ENCODE peak calls at places on chromosomes 1 and 21, in five cellular contexts. One of them, this sample, is unnamed.

GRCh38 chr1:19676438-19676922 is 11.8 kb downstream of the HTR6 start:
- DNase-seq in left ventricle myocardium inferior: peak
- DNase-seq in hypothalamus: no peak
- DNase-seq in neural crest cell: peak
- DNase-seq in right lobe of liver: no peak
- DNase-seq in this sample: peak

GRCh38 chr1:29256979-29257804 is 20.9 kb downstream of the PTPRU start:
- DNase-seq in left ventricle myocardium inferior: no peak
- DNase-seq in neural crest cell: no peak
- DNase-seq in hypothalamus: no peak
- DNase-seq in right lobe of liver: no peak
- DNase-seq in this sample: no peak

GRCh38 chr1:221962385-221962784 is 220.5 kb upstream of the DUSP10 start:
- DNase-seq in neural crest cell: no peak
- DNase-seq in hypothalamus: no peak
- DNase-seq in right lobe of liver: no peak
- DNase-seq in left ventricle myocardium inferior: no peak
- DNase-seq in this sample: no peak

GRCh38 chr21:36150192-36150711 is 6.4 kb upstream of the DOP1B start:
- DNase-seq in neural crest cell: no peak
- DNase-seq in right lobe of liver: no peak
- DNase-seq in hypothalamus: no peak
- DNase-seq in left ventricle myocardium inferior: peak
- DNase-seq in this sample: no peak

GRCh38 chr1:159141584-159142518 is 29.6 kb upstream of the CADM3 start:
- DNase-seq in hypothalamus: peak
- DNase-seq in left ventricle myocardium inferior: no peak
- DNase-seq in right lobe of liver: no peak
- DNase-seq in neural crest cell: no peak
- DNase-seq in this sample: no peak

GRCh38 chr1:159829822-159830455 is 3.3 kb downstream of the SLAMF8 start:
- DNase-seq in hypothalamus: no peak
- DNase-seq in right lobe of liver: no peak
- DNase-seq in left ventricle myocardium inferior: peak
- DNase-seq in neural crest cell: no peak
- DNase-seq in this sample: no peak

GRCh38 chr1:227897704-227898438 is 49.9 kb downstream of the WNT9A start:
- DNase-seq in neural crest cell: no peak
- DNase-seq in right lobe of liver: peak
- DNase-seq in hypothalamus: no peak
- DNase-seq in left ventricle myocardium inferior: no peak
- DNase-seq in this sample: peak

GRCh38 chr1:212606734-212607205 is 1.8 kb upstream of the ATF3 start:
- DNase-seq in neural crest cell: no peak
- DNase-seq in left ventricle myocardium inferior: peak
- DNase-seq in hypothalamus: no peak
- DNase-seq in right lobe of liver: peak
- DNase-seq in this sample: peak

GRCh38 chr1:202619528-202619927 is 90.7 kb downstream of the SYT2 start:
- DNase-seq in neural crest cell: no peak
- DNase-seq in right lobe of liver: no peak
- DNase-seq in left ventricle myocardium inferior: no peak
- DNase-seq in hypothalamus: no peak
- DNase-seq in this sample: no peak

GRCh38 chr1:55255901-55256300 is 40.7 kb upstream of the USP24 start:
- DNase-seq in left ventricle myocardium inferior: no peak
- DNase-seq in hypothalamus: no peak
- DNase-seq in neural crest cell: no peak
- DNase-seq in right lobe of liver: no peak
- DNase-seq in this sample: no peak

This sample was measured in transverse colon.